ENCODE peak calls at places on chromosomes 1 and 21, in nine cellular contexts. One of them, this sample, is unnamed.

GRCh38 chr1:59601032-59601431 is 213.7 kb upstream of the HOOK1 start:
- DNase-seq in suprapubic skin: peak; percentile 62
- DNase-seq in transverse colon: peak; percentile 26
- DNase-seq in A549: no peak
- DNase-seq in upper lobe of left lung: peak; percentile 16
- DNase-seq in esophagus muscularis mucosa: no peak
- DNase-seq in sigmoid colon: peak; percentile 93
- DNase-seq in ovary: no peak
- DNase-seq in tibial nerve: no peak
- DNase-seq in this sample: no peak

GRCh38 chr1:28417441-28418277 is 48.1 kb downstream of the PHACTR4 start:
- DNase-seq in ovary: no peak
- DNase-seq in esophagus muscularis mucosa: no peak
- DNase-seq in transverse colon: no peak
- DNase-seq in A549: peak; percentile 53
- DNase-seq in tibial nerve: no peak
- DNase-seq in sigmoid colon: no peak
- DNase-seq in suprapubic skin: no peak
- DNase-seq in upper lobe of left lung: no peak
- DNase-seq in this sample: no peak

GRCh38 chr1:145871994-145872411 is 13.1 kb upstream of the PIAS3 start:
- DNase-seq in transverse colon: peak; percentile 43
- DNase-seq in tibial nerve: peak; percentile 25
- DNase-seq in sigmoid colon: peak; percentile 80
- DNase-seq in A549: no peak
- DNase-seq in suprapubic skin: no peak
- DNase-seq in esophagus muscularis mucosa: no peak
- DNase-seq in upper lobe of left lung: peak; percentile 86
- DNase-seq in ovary: peak; percentile 41
- DNase-seq in this sample: peak; percentile 31

GRCh38 chr21:26124421-26124833 is 46.1 kb downstream of the APP start:
- DNase-seq in suprapubic skin: no peak
- DNase-seq in A549: no peak
- DNase-seq in tibial nerve: no peak
- DNase-seq in esophagus muscularis mucosa: no peak
- DNase-seq in sigmoid colon: no peak
- DNase-seq in ovary: no peak
- DNase-seq in transverse colon: no peak
- DNase-seq in upper lobe of left lung: no peak
- DNase-seq in this sample: no peak

GRCh38 chr1:150268342-150268705 is 492 bp downstream of the APH1A start:
- DNase-seq in transverse colon: peak; percentile 55
- DNase-seq in tibial nerve: no peak
- DNase-seq in esophagus muscularis mucosa: no peak
- DNase-seq in ovary: peak; percentile 52
- DNase-seq in upper lobe of left lung: no peak
- DNase-seq in suprapubic skin: no peak
- DNase-seq in A549: peak; percentile 39
- DNase-seq in sigmoid colon: peak; percentile 75
- DNase-seq in this sample: peak; percentile 40

GRCh38 chr21:45108808-45109800 is 34.7 kb downstream of the ADARB1 start:
- DNase-seq in upper lobe of left lung: no peak
- DNase-seq in tibial nerve: no peak
- DNase-seq in A549: no peak
- DNase-seq in ovary: no peak
- DNase-seq in esophagus muscularis mucosa: no peak
- DNase-seq in suprapubic skin: no peak
- DNase-seq in sigmoid colon: no peak
- DNase-seq in transverse colon: no peak
- DNase-seq in this sample: no peak

GRCh38 chr1:208924011-208924410 is 659.5 kb upstream of the CAMK1G start:
- DNase-seq in transverse colon: no peak
- DNase-seq in upper lobe of left lung: no peak
- DNase-seq in tibial nerve: no peak
- DNase-seq in sigmoid colon: no peak
- DNase-seq in esophagus muscularis mucosa: no peak
- DNase-seq in A549: no peak
- DNase-seq in ovary: no peak
- DNase-seq in suprapubic skin: no peak
- DNase-seq in this sample: no peak

GRCh38 chr1:223776075-223776814 is 63.9 kb downstream of the CAPN2 start:
- DNase-seq in suprapubic skin: no peak
- DNase-seq in transverse colon: no peak
- DNase-seq in ovary: no peak
- DNase-seq in tibial nerve: no peak
- DNase-seq in esophagus muscularis mucosa: no peak
- DNase-seq in sigmoid colon: peak; percentile 40
- DNase-seq in upper lobe of left lung: no peak
- DNase-seq in A549: no peak
- DNase-seq in this sample: no peak

GRCh38 chr1:88708011-88708410 is 23.9 kb downstream of the PKN2 start:
- DNase-seq in esophagus muscularis mucosa: no peak
- DNase-seq in upper lobe of left lung: no peak
- DNase-seq in A549: no peak
- DNase-seq in sigmoid colon: no peak
- DNase-seq in tibial nerve: no peak
- DNase-seq in suprapubic skin: no peak
- DNase-seq in ovary: no peak
- DNase-seq in transverse colon: no peak
- DNase-seq in this sample: no peak
- TF ChIP-seq POLR2A in esophagus muscularis mucosa: no peak
- TF ChIP-seq POLR2A in upper lobe of left lung: no peak
- TF ChIP-seq POLR2A in A549: no peak
- TF ChIP-seq POLR2A in sigmoid colon: no peak
- TF ChIP-seq POLR2A in tibial nerve: no peak
- TF ChIP-seq POLR2A in suprapubic skin: no peak
- TF ChIP-seq POLR2A in ovary: no peak
- TF ChIP-seq POLR2A in transverse colon: no peak
- TF ChIP-seq POLR2A in this sample: no peak

DNA sequence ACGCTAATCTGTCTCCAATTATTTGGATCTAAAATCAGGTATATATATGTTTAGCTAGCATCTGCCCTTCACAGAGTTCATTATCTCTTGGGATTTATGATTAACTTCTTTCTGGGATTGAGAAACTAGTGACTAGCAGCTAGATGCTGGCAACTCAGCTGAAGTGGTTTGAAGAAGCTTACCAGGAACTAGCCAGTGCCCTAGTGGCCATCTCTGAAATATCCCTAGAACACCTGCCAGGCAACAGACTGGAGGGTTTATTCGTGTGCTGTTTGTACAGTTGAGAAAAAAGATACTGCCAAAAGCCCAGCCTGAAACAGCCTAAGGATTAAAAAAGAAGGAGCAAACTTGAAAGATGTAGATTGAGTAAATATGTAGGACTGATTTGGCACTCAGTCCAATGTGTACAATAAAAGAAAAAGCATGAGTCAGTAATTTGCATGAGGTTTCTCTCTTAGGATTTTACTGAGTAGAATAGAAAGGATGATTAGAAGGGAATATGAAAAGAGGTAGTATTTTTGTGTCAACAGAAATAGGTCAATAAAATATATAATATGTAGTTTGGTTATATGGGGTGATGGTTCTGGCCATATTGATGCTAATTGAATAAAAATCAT is 1144.6 kb upstream of the ADGRL2 start:
- DNase-seq in esophagus muscularis mucosa: no peak
- DNase-seq in ovary: no peak
- DNase-seq in suprapubic skin: no peak
- DNase-seq in tibial nerve: no peak
- DNase-seq in A549: peak; percentile 37
- DNase-seq in upper lobe of left lung: no peak
- DNase-seq in transverse colon: no peak
- DNase-seq in sigmoid colon: no peak
- DNase-seq in this sample: peak; percentile 44
- H3K4me1 ChIP-seq in esophagus muscularis mucosa: no peaks in the 10 kb centered on the region
- H3K4me1 ChIP-seq in ovary: no peaks in the 10 kb centered on the region
- H3K4me1 ChIP-seq in suprapubic skin: no peaks in the 10 kb centered on the region
- H3K4me1 ChIP-seq in tibial nerve: no peaks in the 10 kb centered on the region
- H3K4me1 ChIP-seq in A549: peaks cover 18% of the 10 kb centered on the region
- H3K4me1 ChIP-seq in upper lobe of left lung: no peaks in the 10 kb centered on the region
- H3K4me1 ChIP-seq in transverse colon: no peaks in the 10 kb centered on the region
- H3K4me1 ChIP-seq in sigmoid colon: no peaks in the 10 kb centered on the region
- H3K4me1 ChIP-seq in this sample: no peaks in the 10 kb centered on the region

DNA sequence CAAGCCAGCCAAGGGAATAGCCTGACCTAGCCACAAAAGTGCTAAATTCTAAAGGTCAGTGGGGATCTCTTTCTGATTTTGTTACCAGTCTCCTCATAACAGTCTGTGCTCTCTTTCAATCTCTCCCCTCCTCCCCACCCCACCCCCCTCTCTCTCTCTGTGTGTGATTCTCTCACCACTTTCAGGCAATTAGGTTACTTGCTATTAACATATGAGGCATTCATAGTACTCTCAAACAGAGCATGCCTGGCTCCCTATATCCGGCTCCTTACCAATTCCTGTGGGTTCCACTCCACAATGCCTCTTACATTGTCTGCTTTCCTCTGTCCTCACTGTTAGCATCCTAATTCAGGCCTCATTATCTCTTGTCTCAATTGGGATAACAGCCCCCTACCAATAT is 464.3 kb upstream of the DEPDC1 start:
- DNase-seq in tibial nerve: no peak
- DNase-seq in suprapubic skin: no peak
- DNase-seq in esophagus muscularis mucosa: no peak
- DNase-seq in ovary: no peak
- DNase-seq in transverse colon: no peak
- DNase-seq in sigmoid colon: no peak
- DNase-seq in A549: no peak
- DNase-seq in upper lobe of left lung: no peak
- DNase-seq in this sample: no peak
- TF ChIP-seq EP300 in tibial nerve: no peak
- TF ChIP-seq EP300 in suprapubic skin: no peak
- TF ChIP-seq EP300 in esophagus muscularis mucosa: no peak
- TF ChIP-seq EP300 in ovary: no peak
- TF ChIP-seq EP300 in transverse colon: no peak
- TF ChIP-seq EP300 in sigmoid colon: no peak
- TF ChIP-seq EP300 in A549: no peak
- TF ChIP-seq EP300 in upper lobe of left lung: no peak
- TF ChIP-seq EP300 in this sample: no peak

GRCh38 chr1:94327001-94327685 is 89.8 kb upstream of the ARHGAP29 start:
- DNase-seq in esophagus muscularis mucosa: no peak
- DNase-seq in suprapubic skin: peak; percentile 79
- DNase-seq in sigmoid colon: peak; percentile 76
- DNase-seq in upper lobe of left lung: no peak
- DNase-seq in tibial nerve: peak; percentile 49
- DNase-seq in A549: no peak
- DNase-seq in transverse colon: no peak
- DNase-seq in ovary: peak; percentile 36
- DNase-seq in this sample: peak; percentile 29
- TF ChIP-seq POLR2A in esophagus muscularis mucosa: no peak
- TF ChIP-seq POLR2A in suprapubic skin: no peak
- TF ChIP-seq POLR2A in sigmoid colon: no peak
- TF ChIP-seq POLR2A in upper lobe of left lung: no peak
- TF ChIP-seq POLR2A in tibial nerve: no peak
- TF ChIP-seq POLR2A in A549: no peak
- TF ChIP-seq POLR2A in transverse colon: no peak
- TF ChIP-seq POLR2A in ovary: no peak
- TF ChIP-seq POLR2A in this sample: no peak

GRCh38 chr1:2533356-2533755 is 3.3 kb upstream of the HES5 start:
- DNase-seq in tibial nerve: no peak
- DNase-seq in ovary: no peak
- DNase-seq in sigmoid colon: no peak
- DNase-seq in A549: no peak
- DNase-seq in upper lobe of left lung: peak; percentile 49
- DNase-seq in esophagus muscularis mucosa: no peak
- DNase-seq in transverse colon: no peak
- DNase-seq in suprapubic skin: no peak
- DNase-seq in this sample: no peak

GRCh38 chr1:2534315-2534714 is 4.3 kb upstream of the HES5 start:
- DNase-seq in esophagus muscularis mucosa: no peak
- DNase-seq in ovary: no peak
- DNase-seq in tibial nerve: no peak
- DNase-seq in sigmoid colon: no peak
- DNase-seq in upper lobe of left lung: peak; percentile 56
- DNase-seq in transverse colon: no peak
- DNase-seq in A549: no peak
- DNase-seq in suprapubic skin: no peak
- DNase-seq in this sample: no peak

GRCh38 chr1:2530501-2531361 is 668 bp upstream of the HES5 start:
- DNase-seq in esophagus muscularis mucosa: no peak
- DNase-seq in ovary: no peak
- DNase-seq in A549: no peak
- DNase-seq in suprapubic skin: no peak
- DNase-seq in sigmoid colon: no peak
- DNase-seq in tibial nerve: no peak
- DNase-seq in transverse colon: peak; percentile 59
- DNase-seq in upper lobe of left lung: peak; percentile 77
- DNase-seq in this sample: peak; percentile 76

GRCh38 chr1:2534775-2535387 is 4.8 kb upstream of the HES5 start:
- DNase-seq in transverse colon: peak; percentile 63
- DNase-seq in upper lobe of left lung: peak; percentile 74
- DNase-seq in esophagus muscularis mucosa: no peak
- DNase-seq in A549: no peak
- DNase-seq in tibial nerve: no peak
- DNase-seq in ovary: no peak
- DNase-seq in sigmoid colon: no peak
- DNase-seq in suprapubic skin: no peak
- DNase-seq in this sample: no peak

DNA sequence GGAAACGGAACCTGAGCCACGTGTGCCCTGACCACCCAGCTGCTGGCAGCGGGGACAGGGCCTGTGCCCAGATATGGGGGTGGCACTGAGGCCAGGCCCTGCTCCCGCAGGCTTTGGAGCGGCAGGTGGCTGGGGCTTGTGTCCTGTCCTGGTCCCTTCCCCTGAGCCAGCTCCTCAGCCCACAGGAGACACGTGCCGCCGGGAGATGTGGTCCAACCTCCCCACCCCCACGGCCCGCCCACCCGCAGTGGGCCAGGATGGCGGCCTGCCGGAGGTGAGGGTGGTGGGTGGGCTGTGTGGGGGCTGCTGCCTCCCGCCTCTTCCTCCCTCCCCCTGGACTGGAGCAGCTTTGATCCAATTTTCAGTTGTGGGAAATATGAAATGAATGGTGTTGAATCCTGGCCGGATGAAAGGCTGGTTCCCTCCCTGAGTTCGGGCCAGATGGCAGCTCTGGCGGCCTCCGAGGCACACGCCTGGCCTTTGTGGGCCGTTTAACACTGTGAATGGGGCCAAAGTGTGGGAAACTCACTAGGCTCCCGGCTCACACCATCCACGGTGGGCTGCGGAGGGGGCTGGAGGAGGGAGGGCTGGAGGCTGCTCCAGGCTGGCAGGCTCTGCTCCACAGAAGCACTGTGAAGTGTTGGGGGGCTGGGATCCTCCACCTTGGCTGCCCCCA is 2.6 kb upstream of the HES5 start:
- DNase-seq in tibial nerve: no peak
- DNase-seq in sigmoid colon: no peak
- DNase-seq in upper lobe of left lung: peak; percentile 70
- DNase-seq in A549: no peak
- DNase-seq in suprapubic skin: no peak
- DNase-seq in esophagus muscularis mucosa: no peak
- DNase-seq in transverse colon: no peak
- DNase-seq in ovary: no peak
- DNase-seq in this sample: no peak
- H3K4me1 ChIP-seq in tibial nerve: no peaks in the 10 kb centered on the region
- H3K4me1 ChIP-seq in sigmoid colon: no peaks in the 10 kb centered on the region
- H3K4me1 ChIP-seq in upper lobe of left lung: peaks cover 53% of the 10 kb centered on the region
- H3K4me1 ChIP-seq in A549: peaks cover 28% of the 10 kb centered on the region
- H3K4me1 ChIP-seq in suprapubic skin: peaks cover 86% of the 10 kb centered on the region
- H3K4me1 ChIP-seq in esophagus muscularis mucosa: peaks cover 38% of the 10 kb centered on the region
- H3K4me1 ChIP-seq in transverse colon: peaks cover 46% of the 10 kb centered on the region
- H3K4me1 ChIP-seq in ovary: peaks cover 4% of the 10 kb centered on the region
- H3K4me1 ChIP-seq in this sample: peaks cover 59% of the 10 kb centered on the region

GRCh38 chr1:166032901-166033371 is 133.9 kb downstream of the FAM78B start:
- DNase-seq in suprapubic skin: no peak
- DNase-seq in transverse colon: no peak
- DNase-seq in upper lobe of left lung: no peak
- DNase-seq in tibial nerve: no peak
- DNase-seq in esophagus muscularis mucosa: no peak
- DNase-seq in ovary: no peak
- DNase-seq in sigmoid colon: no peak
- DNase-seq in A549: no peak
- DNase-seq in this sample: peak; percentile 26
- TF ChIP-seq EP300 in suprapubic skin: no peak
- TF ChIP-seq EP300 in transverse colon: no peak
- TF ChIP-seq EP300 in upper lobe of left lung: no peak
- TF ChIP-seq EP300 in tibial nerve: no peak
- TF ChIP-seq EP300 in esophagus muscularis mucosa: no peak
- TF ChIP-seq EP300 in ovary: no peak
- TF ChIP-seq EP300 in sigmoid colon: no peak
- TF ChIP-seq EP300 in A549: no peak
- TF ChIP-seq EP300 in this sample: no peak